ENCODE peak calls at places on chromosomes 4 and X, in four cellular contexts. One of them, this sample, is unnamed.
A peak's percentile ranks its signal among the peaks of the same experiment; 100 is the strongest.

GRCh38 chrX:154350429-154351182 is 23.8 kb downstream of the FLNA start:
- DNase-seq in prostate gland: no peak
- DNase-seq in BJ: no peak
- DNase-seq in suprapubic skin: no peak
- DNase-seq in this sample: no peak

GRCh38 chr4:78323439-78323838 is 228.1 kb upstream of the ANXA3 start:
- DNase-seq in prostate gland: no peak
- DNase-seq in suprapubic skin: no peak
- DNase-seq in BJ: no peak
- DNase-seq in this sample: no peak

GRCh38 chrX:104113237-104113965 is 1.1 kb downstream of the ZCCHC18 start:
- DNase-seq in suprapubic skin: no peak
- DNase-seq in BJ: no peak
- DNase-seq in prostate gland: peak; percentile 33
- DNase-seq in this sample: peak; percentile 49

GRCh38 chr4:86280246-86280645 is 79.6 kb downstream of the MAPK10 start:
- DNase-seq in prostate gland: no peak
- DNase-seq in BJ: no peak
- DNase-seq in suprapubic skin: no peak
- DNase-seq in this sample: no peak

GRCh38 chr4:188061083-188061482 is 48.3 kb downstream of the TRIML2 start:
- DNase-seq in BJ: no peak
- DNase-seq in prostate gland: no peak
- DNase-seq in suprapubic skin: no peak
- DNase-seq in this sample: no peak

GRCh38 chr4:145937021-145937861 is 1.4 kb downstream of the ZNF827 start:
- DNase-seq in BJ: no peak
- DNase-seq in suprapubic skin: peak; percentile 78
- DNase-seq in prostate gland: peak; percentile 58
- DNase-seq in this sample: peak; percentile 79

GRCh38 chrX:82029571-82030218 is 827.8 kb downstream of the SH3BGRL start:
- DNase-seq in BJ: no peak
- DNase-seq in suprapubic skin: no peak
- DNase-seq in prostate gland: no peak
- DNase-seq in this sample: no peak

GRCh38 chr4:158824425-158825274 is 55.8 kb downstream of the FNIP2 start:
- DNase-seq in prostate gland: no peak
- DNase-seq in BJ: peak; percentile 19
- DNase-seq in suprapubic skin: no peak
- DNase-seq in this sample: no peak

GRCh38 chrX:70079870-70080269 is 17.6 kb downstream of the OTUD6A start:
- DNase-seq in prostate gland: no peak
- DNase-seq in BJ: no peak
- DNase-seq in suprapubic skin: no peak
- DNase-seq in this sample: no peak

GRCh38 chr4:74056858-74057562 is 18.5 kb upstream of the CXCL3 start:
- DNase-seq in prostate gland: no peak
- DNase-seq in suprapubic skin: no peak
- DNase-seq in BJ: peak; percentile 63
- DNase-seq in this sample: no peak

GRCh38 chr4:54945838-54946237 is 179.6 kb downstream of the KDR start:
- DNase-seq in suprapubic skin: no peak
- DNase-seq in BJ: no peak
- DNase-seq in prostate gland: no peak
- DNase-seq in this sample: no peak

GRCh38 chr4:108531461-108531860 is 88.9 kb upstream of the RPL34 start:
- DNase-seq in BJ: no peak
- DNase-seq in prostate gland: no peak
- DNase-seq in suprapubic skin: no peak
- DNase-seq in this sample: no peak

GRCh38 chr4:108535757-108536156 is 84.6 kb upstream of the RPL34 start:
- DNase-seq in suprapubic skin: no peak
- DNase-seq in prostate gland: no peak
- DNase-seq in BJ: no peak
- DNase-seq in this sample: peak; percentile 33

GRCh38 chr4:108533876-108534275 is 86.5 kb upstream of the RPL34 start:
- DNase-seq in prostate gland: no peak
- DNase-seq in BJ: no peak
- DNase-seq in suprapubic skin: no peak
- DNase-seq in this sample: no peak

GRCh38 chr4:108532187-108532586 is 88.2 kb upstream of the RPL34 start:
- DNase-seq in suprapubic skin: no peak
- DNase-seq in BJ: no peak
- DNase-seq in prostate gland: no peak
- DNase-seq in this sample: no peak

GRCh38 chr4:108533245-108533844 is 87.0 kb upstream of the RPL34 start:
- DNase-seq in prostate gland: no peak
- DNase-seq in suprapubic skin: no peak
- DNase-seq in BJ: no peak
- DNase-seq in this sample: peak; percentile 33
- H3K27me3 ChIP-seq in prostate gland: no peaks in the 10 kb centered on the region
- H3K27me3 ChIP-seq in suprapubic skin: no peaks in the 10 kb centered on the region
- H3K27me3 ChIP-seq in BJ: no peaks in the 10 kb centered on the region
- H3K27me3 ChIP-seq in this sample: no peaks in the 10 kb centered on the region

GRCh38 chrX:136778020-136778419 is 2.7 kb downstream of the ARHGEF6 start:
- DNase-seq in prostate gland: no peak
- DNase-seq in BJ: no peak
- DNase-seq in suprapubic skin: no peak
- DNase-seq in this sample: no peak
- H3K27me3 ChIP-seq in prostate gland: no peaks in the 10 kb centered on the region
- H3K27me3 ChIP-seq in BJ: no peaks in the 10 kb centered on the region
- H3K27me3 ChIP-seq in suprapubic skin: no peaks in the 10 kb centered on the region
- H3K27me3 ChIP-seq in this sample: no peaks in the 10 kb centered on the region

GRCh38 chr4:8855781-8856245 is 15.8 kb downstream of the HMX1 start:
- DNase-seq in prostate gland: no peak
- DNase-seq in BJ: no peak
- DNase-seq in suprapubic skin: no peak
- DNase-seq in this sample: no peak
- H3K27me3 ChIP-seq in prostate gland: peaks cover 46% of the 10 kb centered on the region
- H3K27me3 ChIP-seq in BJ: peaks cover 45% of the 10 kb centered on the region
- H3K27me3 ChIP-seq in suprapubic skin: peaks cover 100% of the 10 kb centered on the region
- H3K27me3 ChIP-seq in this sample: peaks cover 51% of the 10 kb centered on the region

DNA sequence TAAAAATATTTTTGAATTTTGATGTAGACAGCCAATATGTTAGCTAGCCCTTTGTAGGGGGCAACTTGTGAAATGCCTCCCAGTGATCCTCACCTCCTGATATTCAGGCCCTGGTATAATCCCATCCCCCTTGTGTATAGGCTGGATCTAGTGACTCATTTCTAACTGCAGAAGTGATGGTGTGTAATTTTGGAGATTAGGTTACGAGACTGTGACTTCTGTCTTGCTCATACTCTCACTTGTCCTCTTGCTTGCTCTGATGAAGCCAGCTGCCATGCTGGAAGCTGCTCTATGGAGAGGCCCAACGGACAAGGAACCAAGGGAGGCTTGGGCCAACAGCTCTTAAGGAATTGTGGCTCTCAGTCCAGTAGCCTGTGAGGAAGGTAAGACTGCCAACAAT is 61.7 kb downstream of the GPR82 start:
- DNase-seq in prostate gland: no peak
- DNase-seq in suprapubic skin: no peak
- DNase-seq in BJ: no peak
- DNase-seq in this sample: no peak
- H3K27me3 ChIP-seq in prostate gland: no peaks in the 10 kb centered on the region
- H3K27me3 ChIP-seq in suprapubic skin: no peaks in the 10 kb centered on the region
- H3K27me3 ChIP-seq in BJ: no peaks in the 10 kb centered on the region
- H3K27me3 ChIP-seq in this sample: no peaks in the 10 kb centered on the region

GRCh38 chrX:67651437-67652142 is 107.8 kb downstream of the AR start:
- DNase-seq in prostate gland: no peak
- DNase-seq in BJ: no peak
- DNase-seq in suprapubic skin: no peak
- DNase-seq in this sample: no peak
- H3K27me3 ChIP-seq in prostate gland: no peaks in the 10 kb centered on the region
- H3K27me3 ChIP-seq in BJ: no peaks in the 10 kb centered on the region
- H3K27me3 ChIP-seq in suprapubic skin: no peaks in the 10 kb centered on the region
- H3K27me3 ChIP-seq in this sample: no peaks in the 10 kb centered on the region

DNA sequence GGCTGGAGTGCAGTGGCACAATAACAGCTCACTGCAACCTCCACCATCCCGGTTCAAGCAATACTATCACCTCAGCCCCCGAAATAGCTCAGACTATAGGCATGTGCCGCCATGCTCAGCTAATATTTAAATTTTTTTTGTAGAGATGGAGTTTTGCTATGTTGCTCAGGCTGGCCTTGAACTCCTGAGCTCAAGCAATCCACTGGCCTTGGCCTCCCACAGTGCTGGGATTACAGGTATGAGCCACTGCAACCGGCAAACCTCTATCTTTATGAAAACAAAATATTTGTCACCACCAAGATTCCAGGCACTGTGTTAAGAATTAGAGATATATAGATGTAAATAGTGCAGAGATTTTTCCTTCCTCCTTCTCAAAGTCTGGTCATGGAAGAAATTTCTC is 232.5 kb downstream of the ANKRD50 start:
- DNase-seq in suprapubic skin: no peak
- DNase-seq in BJ: no peak
- DNase-seq in prostate gland: no peak
- DNase-seq in this sample: no peak
- H3K27me3 ChIP-seq in suprapubic skin: no peaks in the 10 kb centered on the region
- H3K27me3 ChIP-seq in BJ: no peaks in the 10 kb centered on the region
- H3K27me3 ChIP-seq in prostate gland: no peaks in the 10 kb centered on the region
- H3K27me3 ChIP-seq in this sample: no peaks in the 10 kb centered on the region

GRCh38 chr4:21203416-21203815 is 503.2 kb downstream of the PACRGL start:
- DNase-seq in prostate gland: no peak
- DNase-seq in suprapubic skin: no peak
- DNase-seq in BJ: no peak
- DNase-seq in this sample: no peak

GRCh38 chr4:21202959-21203358 is 502.7 kb downstream of the PACRGL start:
- DNase-seq in prostate gland: no peak
- DNase-seq in BJ: no peak
- DNase-seq in suprapubic skin: no peak
- DNase-seq in this sample: no peak

GRCh38 chr4:21195682-21196081 is 495.4 kb downstream of the PACRGL start:
- DNase-seq in BJ: no peak
- DNase-seq in suprapubic skin: no peak
- DNase-seq in prostate gland: no peak
- DNase-seq in this sample: no peak

DNA sequence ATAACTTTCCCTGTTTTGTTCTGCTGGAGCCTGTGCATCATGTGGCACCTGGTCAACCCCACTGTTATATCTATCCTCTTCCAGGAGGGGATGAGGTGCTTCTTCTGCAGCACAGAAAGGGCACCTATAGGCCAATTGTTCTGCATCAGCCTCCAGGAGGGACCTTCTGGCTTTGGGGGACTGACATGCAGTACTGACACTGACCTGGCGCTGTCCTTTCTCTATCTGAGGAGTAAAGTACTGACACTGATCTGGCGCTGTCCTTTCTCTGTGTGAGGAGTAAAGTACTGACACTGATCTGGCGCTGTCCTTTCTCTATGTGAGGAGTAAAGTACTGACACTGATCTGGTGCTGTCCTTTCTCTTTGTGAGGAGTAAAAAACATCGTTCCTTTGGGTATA is 498.4 kb downstream of the PACRGL start:
- DNase-seq in suprapubic skin: no peak
- DNase-seq in prostate gland: no peak
- DNase-seq in BJ: no peak
- DNase-seq in this sample: no peak
- H3K27me3 ChIP-seq in suprapubic skin: no peaks in the 10 kb centered on the region
- H3K27me3 ChIP-seq in prostate gland: no peaks in the 10 kb centered on the region
- H3K27me3 ChIP-seq in BJ: no peaks in the 10 kb centered on the region
- H3K27me3 ChIP-seq in this sample: no peaks in the 10 kb centered on the region